ENCODE peak calls at places on chromosomes 5 and 9, in five cellular contexts. X, A, F, H and C are unnamed samples.

GRCh38 chr5:43603535-43604363 is 769 bp downstream of the NNT start:
- DNase-seq in H (peak), F (peak), X (peak), A (peak), C (no peak)

GRCh38 chr9:91164724-91165520 is 196.8 kb downstream of the AUH start:
- DNase-seq in H (peak), X (peak), F (peak), A (peak), C (no peak)

GRCh38 chr5:82105457-82105856 is 133.6 kb downstream of the ATG10 start:
- DNase-seq in H (no peak), X (no peak), F (no peak), A (no peak), C (no peak)

GRCh38 chr5:134371834-134372340 is 518 bp downstream of the UBE2B start:
- DNase-seq in F (peak), H (peak), A (peak), X (peak), C (no peak)

GRCh38 chr5:8710426-8710930 is 835.4 kb downstream of the SEMA5A start:
- DNase-seq in H (no peak), A (no peak), X (no peak), F (no peak), C (no peak)

GRCh38 chr9:7298123-7298522 is 501.5 kb downstream of the DMAC1 start:
- DNase-seq in F (no peak), X (no peak), H (no peak), A (peak), C (no peak)

GRCh38 chr5:168708301-168708695 is 129.1 kb upstream of the PANK3 start:
- DNase-seq in H (no peak), A (no peak), F (no peak), X (no peak), C (no peak)

GRCh38 chr9:37760416-37761165 is 7.0 kb downstream of the TRMT10B start:
- DNase-seq in H (no peak), A (no peak), F (no peak), X (no peak), C (no peak)

GRCh38 chr5:28234356-28234968 is 1196.1 kb upstream of the CDH9 start:
- DNase-seq in F (no peak), A (no peak), H (no peak), X (no peak), C (no peak)

GRCh38 chr9:118829334-118829733 is 539.9 kb downstream of the BRINP1 start:
- DNase-seq in X (peak), F (no peak), A (peak), H (no peak), C (no peak)

GRCh38 chr5:135024956-135025729 is 8.9 kb downstream of the PITX1 start:
- DNase-seq in F (peak), A (no peak), H (no peak), X (no peak), C (no peak)

GRCh38 chr9:73565833-73566465 is 414.3 kb downstream of the ANXA1 start:
- DNase-seq in H (no peak), F (peak), A (peak), X (peak), C (peak)

GRCh38 chr5:72558383-72558782 is 51.2 kb upstream of the ZNF366 start:
- DNase-seq in H (no peak), X (no peak), A (no peak), F (no peak), C (no peak)

GRCh38 chr9:35035851-35036701 is 36.3 kb downstream of the VCP start:
- DNase-seq in F (no peak), X (no peak), A (no peak), H (peak), C (no peak)

GRCh38 chr5:102758576-102758975 is 3.5 kb downstream of the PAM start:
- DNase-seq in A (no peak), F (no peak), X (no peak), H (no peak), C (no peak)

GRCh38 chr9:137127301-137128157 is 11.4 kb upstream of the GRIN1 start:
- DNase-seq in X (peak), A (peak), H (no peak), F (no peak), C (no peak)

GRCh38 chr9:95264954-95265615 is 52.4 kb downstream of the FANCC start:
- DNase-seq in A (no peak), X (peak), F (no peak), H (no peak), C (no peak)

GRCh38 chr9:13351768-13352386 is 72.4 kb upstream of the MPDZ start:
- DNase-seq in H (no peak), A (peak), X (peak), F (no peak), C (peak)

GRCh38 chr9:81526587-81526986 is 162.8 kb downstream of the TLE1 start:
- DNase-seq in X (no peak), A (no peak), H (no peak), F (no peak), C (no peak)

GRCh38 chr5:21121213-21121612 is 1133.2 kb upstream of the CDH18 start:
- DNase-seq in F (no peak), H (no peak), X (no peak), A (peak), C (no peak)

GRCh38 chr5:6722015-6722414 is 8.8 kb downstream of the TENT4A start:
- DNase-seq in F (no peak), X (no peak), H (no peak), A (peak), C (no peak)

GRCh38 chr5:103119067-103119764 is 722 bp downstream of the GIN1 start:
- DNase-seq in H (no peak), X (no peak), F (no peak), A (peak), C (no peak)

GRCh38 chr9:21527579-21527978 is 45.5 kb upstream of the IFNE start:
- DNase-seq in A (no peak), F (no peak), H (no peak), X (no peak), C (no peak)
- TF ChIP-seq CTCF in A (no peak), F (no peak), H (no peak), X (no peak), C (no peak)

DNA sequence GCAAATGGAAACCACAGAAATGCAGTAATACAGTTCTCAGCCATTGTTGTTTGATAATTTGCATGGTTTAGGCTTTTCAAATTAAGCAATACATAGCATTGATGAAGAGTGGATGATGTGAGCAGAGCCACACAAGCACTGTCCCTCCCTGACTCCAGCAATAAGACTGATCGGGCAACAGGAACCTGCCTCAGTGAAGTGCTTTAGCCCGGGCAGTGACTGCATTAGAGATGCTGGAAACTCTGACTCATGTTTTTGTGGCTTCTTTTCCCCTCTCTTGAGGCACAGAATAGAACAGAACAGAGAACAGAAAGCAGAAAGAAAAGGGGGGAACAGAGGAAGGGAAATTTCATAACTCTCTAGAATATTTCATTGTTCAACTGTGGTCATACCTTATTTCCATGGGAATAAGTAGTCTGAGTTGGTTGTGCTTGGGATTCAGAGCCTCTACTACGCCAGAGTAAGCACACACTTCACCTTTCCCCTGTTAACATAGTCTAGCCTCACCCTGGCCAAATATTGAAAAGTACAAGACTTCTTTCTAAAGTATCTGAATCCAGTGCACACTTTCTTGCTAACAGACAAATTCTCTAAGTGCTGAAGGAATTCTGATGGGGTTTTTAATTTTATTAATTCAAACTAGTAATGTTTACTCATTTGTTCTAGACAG is 164.8 kb upstream of the VCAN start:
- DNase-seq in F (no peak), H (peak), X (peak), A (no peak), C (no peak)
- H3K4me3 ChIP-seq in F (no peak), H (no peak), X (no peak), A (no peak), C (no peak)

GRCh38 chr5:55226027-55226933 is 835 bp downstream of the MCIDAS start:
- DNase-seq in F (peak), A (peak), X (peak), H (no peak), C (no peak)
- TF ChIP-seq CTCF in F (peak), A (peak), X (peak), H (peak), C (peak)

GRCh38 chr5:150672237-150672883 is 11.3 kb downstream of the MYOZ3 start:
- DNase-seq in H (peak), A (no peak), F (peak), X (peak), C (no peak)

GRCh38 chr5:150671509-150672236 is 10.6 kb downstream of the MYOZ3 start:
- DNase-seq in A (no peak), X (peak), H (no peak), F (no peak), C (no peak)

GRCh38 chr5:150672884-150673275 is 11.8 kb downstream of the MYOZ3 start:
- DNase-seq in X (no peak), A (no peak), F (no peak), H (peak), C (no peak)

GRCh38 chr5:150670275-150670960 is 9.4 kb downstream of the MYOZ3 start:
- DNase-seq in H (peak), X (no peak), F (no peak), A (no peak), C (no peak)

GRCh38 chr5:150670961-150671337 is 9.9 kb downstream of the MYOZ3 start:
- DNase-seq in X (no peak), A (no peak), H (peak), F (no peak), C (no peak)
- H3K4me3 ChIP-seq in X (no peak), A (no peak), H (no peak), F (no peak), C (no peak)

DNA sequence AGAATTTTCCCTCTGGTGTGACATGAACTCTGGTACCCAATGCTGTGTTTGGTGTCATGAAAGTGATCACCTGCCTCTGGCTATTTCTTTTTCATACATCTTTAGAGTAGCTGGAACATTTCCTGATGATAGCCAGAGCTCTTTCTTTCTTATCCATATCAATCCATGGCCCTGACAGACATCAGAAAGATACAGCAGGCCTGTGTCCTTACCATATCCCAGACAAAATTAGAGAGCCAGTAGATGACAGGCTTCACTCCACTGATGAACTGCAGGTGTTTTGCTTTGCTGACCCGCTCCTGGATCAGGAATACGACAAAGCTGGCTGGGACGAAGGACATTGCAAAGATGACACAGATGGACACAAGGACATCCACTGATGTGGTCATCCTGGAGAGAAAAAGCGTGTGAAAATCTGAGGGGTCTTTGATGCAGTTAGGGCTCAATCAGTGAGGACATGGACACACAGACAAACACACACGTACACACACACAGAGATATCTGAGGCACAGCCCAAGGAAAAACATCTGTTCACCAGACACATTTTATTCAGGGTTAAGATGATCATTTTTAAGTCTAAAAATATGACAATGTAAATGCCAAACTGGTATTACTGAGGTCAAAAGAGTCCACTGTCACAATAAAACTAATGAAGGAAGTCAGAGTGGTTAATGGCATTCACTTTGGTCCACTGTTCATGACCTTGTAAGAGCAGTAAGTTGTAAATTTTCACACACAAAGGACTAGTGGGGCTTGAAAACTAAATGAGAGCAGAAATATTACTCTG is 34.5 kb downstream of the NIPSNAP3B start:
- DNase-seq in X (no peak), F (no peak), A (no peak), H (no peak), C (no peak)
- TF ChIP-seq CTCF in X (no peak), F (no peak), A (no peak), H (no peak), C (no peak)

GRCh38 chr9:4489919-4490704 is at the start of gene SLC1A1:
- DNase-seq in X (peak), F (peak), H (peak), A (no peak), C (peak)

GRCh38 chr9:4490705-4491620 is 695 bp downstream of the SLC1A1 start:
- DNase-seq in X (peak), H (no peak), F (no peak), A (no peak), C (no peak)

GRCh38 chr9:4489562-4489918 is 728 bp upstream of the SLC1A1 start:
- DNase-seq in A (no peak), F (peak), X (peak), H (no peak), C (no peak)

GRCh38 chr9:4494337-4494736 is 4.1 kb downstream of the SLC1A1 start:
- DNase-seq in A (no peak), F (no peak), X (no peak), H (no peak), C (no peak)

DNA sequence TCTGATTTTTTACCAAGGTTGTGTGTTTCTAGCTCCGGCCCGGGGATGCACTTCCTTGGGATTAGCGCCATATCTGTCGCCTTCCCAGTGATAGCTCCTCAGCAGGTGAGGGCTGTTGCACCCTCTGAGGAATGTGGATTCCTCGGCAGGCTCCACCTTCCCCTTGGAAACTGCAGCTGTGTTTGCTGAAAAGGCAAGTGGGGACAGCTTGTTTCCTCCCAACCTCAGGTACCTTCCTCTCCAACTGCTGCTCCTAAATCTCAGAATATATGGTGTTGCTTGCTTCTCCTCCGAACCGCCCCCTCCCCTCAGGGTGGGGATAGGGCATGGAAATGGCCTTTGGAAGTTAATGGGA is 1.3 kb downstream of the SLC1A1 start:
- DNase-seq in F (peak), X (peak), A (no peak), H (no peak), C (no peak)
- H3K4me3 ChIP-seq in F (peak), X (peak), A (no peak), H (peak), C (peak)

GRCh38 chr5:41903382-41903891 is 707 bp upstream of the RIMOC1 start:
- DNase-seq in F (no peak), X (no peak), A (peak), H (no peak), C (no peak)

GRCh38 chr5:41908374-41909079 is 4.4 kb downstream of the RIMOC1 start:
- DNase-seq in F (no peak), A (no peak), X (no peak), H (no peak), C (no peak)

DNA sequence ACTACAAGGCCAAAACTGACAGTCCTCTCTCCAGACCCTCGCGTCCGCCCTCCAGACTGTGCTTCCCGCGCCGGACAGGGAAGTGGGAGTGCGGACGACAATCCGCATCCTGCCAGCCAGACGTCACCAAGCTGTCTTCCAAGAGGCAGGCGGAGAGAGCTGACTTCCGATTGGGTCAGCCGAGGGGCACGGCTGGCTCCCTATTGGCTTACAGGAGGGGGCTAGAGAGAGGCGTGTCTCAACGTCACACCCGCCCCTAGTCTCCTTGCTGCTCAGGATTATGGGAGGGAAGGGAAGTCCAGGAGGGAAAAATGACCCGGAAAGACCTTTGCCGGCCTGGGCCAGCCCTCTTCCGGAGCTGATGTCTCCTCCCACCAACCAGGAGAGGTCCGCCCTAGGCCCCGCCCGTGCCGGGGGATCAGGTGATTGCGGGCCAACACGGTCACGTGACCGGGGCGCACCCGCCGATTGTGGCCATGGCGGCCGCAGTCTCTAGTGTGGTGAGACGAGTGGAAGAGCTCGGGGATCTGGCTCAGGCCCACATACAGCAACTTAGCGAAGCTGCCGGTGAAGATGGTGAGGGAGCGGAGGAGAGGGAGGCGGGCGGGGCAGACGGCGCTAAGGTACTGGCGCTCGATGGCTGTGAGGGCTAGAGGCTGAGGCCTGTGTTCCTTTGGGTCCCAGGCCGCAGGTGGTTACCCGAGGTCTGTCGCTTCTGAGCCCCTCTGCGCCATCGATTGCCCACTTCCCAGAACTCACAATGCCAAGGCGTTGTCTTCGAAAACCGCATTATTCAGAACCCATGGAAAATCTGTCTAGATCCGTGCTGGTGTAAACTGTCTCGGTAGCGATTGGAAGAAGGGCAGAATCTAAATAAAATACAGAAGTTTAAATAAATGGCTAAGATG is at the start of gene RIMOC1:
- DNase-seq in H (peak), X (peak), A (peak), F (peak), C (peak)
- TF ChIP-seq CTCF in H (no peak), X (no peak), A (no peak), F (no peak), C (no peak)

GRCh38 chr9:131111186-131111853 is 14.1 kb upstream of the NUP214 start:
- DNase-seq in F (no peak), A (no peak), X (no peak), H (no peak), C (no peak)

GRCh38 chr9:131116281-131117101 is 8.9 kb upstream of the NUP214 start:
- DNase-seq in F (no peak), A (no peak), H (peak), X (no peak), C (no peak)

GRCh38 chr9:131111854-131112311 is 13.5 kb upstream of the NUP214 start:
- DNase-seq in F (no peak), A (no peak), H (no peak), X (no peak), C (no peak)

GRCh38 chr9:131113655-131114563 is 11.5 kb upstream of the NUP214 start:
- DNase-seq in A (no peak), F (no peak), H (no peak), X (no peak), C (no peak)

DNA sequence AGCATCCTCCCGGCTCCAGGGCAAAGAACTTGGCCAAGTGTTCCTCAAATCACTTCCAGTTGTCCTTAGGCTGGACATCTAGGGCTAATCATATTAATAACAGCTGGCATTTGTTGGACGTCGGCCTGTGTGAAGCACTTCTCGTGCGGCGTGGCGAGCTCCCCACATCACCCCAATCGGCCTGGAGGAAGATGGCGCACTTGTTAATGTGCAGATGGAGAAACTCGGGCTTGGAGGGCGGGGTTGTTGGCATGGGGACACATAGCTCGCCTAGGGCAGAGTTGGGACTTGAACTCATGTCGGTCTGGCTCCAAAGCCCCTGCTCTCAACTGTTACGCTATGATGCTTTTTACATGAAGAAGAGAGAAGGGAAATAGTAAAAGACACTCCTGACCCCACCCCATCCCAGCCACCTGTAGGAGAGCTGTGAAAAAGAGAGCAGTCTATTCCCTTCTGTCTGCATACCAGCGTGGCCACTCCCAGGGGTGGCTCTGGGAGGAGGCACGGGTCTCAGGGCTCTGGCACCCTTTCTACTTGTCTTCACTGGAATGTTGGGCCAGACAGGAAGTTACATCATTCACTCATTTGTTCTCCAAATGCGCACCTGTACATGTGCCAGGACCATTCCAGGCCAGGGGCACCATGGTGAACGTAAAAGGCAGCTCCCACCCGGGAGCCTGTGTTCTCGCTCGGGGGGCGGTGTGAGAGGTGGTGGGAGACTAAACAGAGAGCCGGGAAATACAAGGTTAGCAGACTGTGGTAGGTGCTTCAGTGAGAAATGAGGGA is 12.8 kb upstream of the NUP214 start:
- DNase-seq in H (no peak), A (no peak), X (no peak), F (peak), C (no peak)
- H3K4me3 ChIP-seq in H (no peak), A (no peak), X (no peak), F (no peak), C (no peak)